ENCODE peak calls at places on chromosomes 16 and 17, in ten cellular contexts. One of them, this sample, is unnamed.

GRCh38 chr16:71360378-71360777 is 1.9 kb downstream of the CALB2 start:
- DNase-seq in uterus: no peak
- DNase-seq in spleen: no peak
- DNase-seq in tibial nerve: no peak
- DNase-seq in body of pancreas: no peak
- DNase-seq in upper lobe of left lung: no peak
- DNase-seq in sigmoid colon: no peak
- DNase-seq in IMR-90: peak; percentile 94
- DNase-seq in GM12878: no peak
- DNase-seq in Peyer's patch: no peak
- DNase-seq in this sample: no peak

GRCh38 chr17:10115536-10115932 is 82.9 kb downstream of the GAS7 start:
- DNase-seq in sigmoid colon: no peak
- DNase-seq in GM12878: no peak
- DNase-seq in uterus: no peak
- DNase-seq in IMR-90: no peak
- DNase-seq in upper lobe of left lung: no peak
- DNase-seq in spleen: no peak
- DNase-seq in Peyer's patch: no peak
- DNase-seq in body of pancreas: no peak
- DNase-seq in tibial nerve: no peak
- DNase-seq in this sample: no peak

GRCh38 chr17:45247429-45248131 is 14.3 kb downstream of the SPATA32 start:
- DNase-seq in sigmoid colon: peak; percentile 90
- DNase-seq in IMR-90: peak; percentile 90
- DNase-seq in spleen: peak; percentile 99
- DNase-seq in Peyer's patch: peak; percentile 99
- DNase-seq in tibial nerve: peak; percentile 56
- DNase-seq in uterus: peak; percentile 75
- DNase-seq in body of pancreas: peak; percentile 96
- DNase-seq in upper lobe of left lung: peak; percentile 99
- DNase-seq in GM12878: peak; percentile 78
- DNase-seq in this sample: peak; percentile 96

GRCh38 chr16:52863000-52863399 is 189.7 kb downstream of the CHD9NB start:
- DNase-seq in upper lobe of left lung: no peak
- DNase-seq in IMR-90: no peak
- DNase-seq in spleen: no peak
- DNase-seq in GM12878: no peak
- DNase-seq in body of pancreas: no peak
- DNase-seq in sigmoid colon: no peak
- DNase-seq in uterus: no peak
- DNase-seq in Peyer's patch: no peak
- DNase-seq in tibial nerve: no peak
- DNase-seq in this sample: no peak

GRCh38 chr16:13896543-13897182 is 23.3 kb upstream of the ERCC4 start:
- DNase-seq in uterus: no peak
- DNase-seq in upper lobe of left lung: no peak
- DNase-seq in GM12878: no peak
- DNase-seq in Peyer's patch: no peak
- DNase-seq in tibial nerve: no peak
- DNase-seq in body of pancreas: no peak
- DNase-seq in sigmoid colon: no peak
- DNase-seq in IMR-90: peak; percentile 6
- DNase-seq in spleen: no peak
- DNase-seq in this sample: no peak

GRCh38 chr17:45648642-45649041 is 135.5 kb upstream of the CRHR1 start:
- DNase-seq in sigmoid colon: no peak
- DNase-seq in tibial nerve: no peak
- DNase-seq in upper lobe of left lung: no peak
- DNase-seq in spleen: no peak
- DNase-seq in body of pancreas: no peak
- DNase-seq in uterus: no peak
- DNase-seq in IMR-90: no peak
- DNase-seq in GM12878: no peak
- DNase-seq in Peyer's patch: no peak
- DNase-seq in this sample: no peak

GRCh38 chr16:54193656-54194007 is 93.0 kb downstream of the IRX3 start:
- DNase-seq in uterus: peak; percentile 74
- DNase-seq in body of pancreas: peak; percentile 69
- DNase-seq in spleen: peak; percentile 83
- DNase-seq in sigmoid colon: peak; percentile 76
- DNase-seq in Peyer's patch: peak; percentile 58
- DNase-seq in upper lobe of left lung: peak; percentile 83
- DNase-seq in GM12878: peak; percentile 4
- DNase-seq in tibial nerve: peak; percentile 51
- DNase-seq in IMR-90: peak; percentile 25
- DNase-seq in this sample: peak; percentile 80

GRCh38 chr17:76700627-76701470 is 9.9 kb downstream of the MXRA7 start:
- DNase-seq in IMR-90: peak; percentile 93
- DNase-seq in tibial nerve: peak; percentile 43
- DNase-seq in sigmoid colon: peak; percentile 91
- DNase-seq in body of pancreas: no peak
- DNase-seq in upper lobe of left lung: no peak
- DNase-seq in Peyer's patch: no peak
- DNase-seq in spleen: no peak
- DNase-seq in GM12878: no peak
- DNase-seq in uterus: peak; percentile 77
- DNase-seq in this sample: no peak

GRCh38 chr17:31527606-31528005 is 136.1 kb downstream of the RAB11FIP4 start:
- DNase-seq in uterus: no peak
- DNase-seq in IMR-90: peak; percentile 55
- DNase-seq in Peyer's patch: no peak
- DNase-seq in sigmoid colon: no peak
- DNase-seq in spleen: peak; percentile 10
- DNase-seq in tibial nerve: no peak
- DNase-seq in upper lobe of left lung: no peak
- DNase-seq in body of pancreas: no peak
- DNase-seq in GM12878: no peak
- DNase-seq in this sample: no peak

GRCh38 chr17:4648741-4649140 is 7.3 kb upstream of the ALOX15 start:
- DNase-seq in Peyer's patch: no peak
- DNase-seq in IMR-90: no peak
- DNase-seq in upper lobe of left lung: no peak
- DNase-seq in tibial nerve: no peak
- DNase-seq in body of pancreas: no peak
- DNase-seq in GM12878: no peak
- DNase-seq in uterus: no peak
- DNase-seq in spleen: no peak
- DNase-seq in sigmoid colon: no peak
- DNase-seq in this sample: no peak

GRCh38 chr17:74296548-74296936 is 22.5 kb downstream of the DNAI2 start:
- DNase-seq in GM12878: no peak
- DNase-seq in body of pancreas: peak; percentile 61
- DNase-seq in sigmoid colon: peak; percentile 74
- DNase-seq in upper lobe of left lung: peak; percentile 67
- DNase-seq in uterus: peak; percentile 54
- DNase-seq in IMR-90: peak; percentile 38
- DNase-seq in spleen: no peak
- DNase-seq in tibial nerve: peak; percentile 43
- DNase-seq in Peyer's patch: no peak
- DNase-seq in this sample: no peak

GRCh38 chr16:85465328-85466307 is 147.5 kb upstream of the GSE1 start:
- DNase-seq in IMR-90: peak; percentile 76
- DNase-seq in spleen: no peak
- DNase-seq in tibial nerve: no peak
- DNase-seq in upper lobe of left lung: no peak
- DNase-seq in body of pancreas: no peak
- DNase-seq in GM12878: no peak
- DNase-seq in Peyer's patch: no peak
- DNase-seq in uterus: peak; percentile 75
- DNase-seq in sigmoid colon: no peak
- DNase-seq in this sample: peak; percentile 91

GRCh38 chr17:14997290-14997689 is 267.8 kb downstream of the PMP22 start:
- DNase-seq in upper lobe of left lung: no peak
- DNase-seq in IMR-90: no peak
- DNase-seq in spleen: no peak
- DNase-seq in body of pancreas: no peak
- DNase-seq in sigmoid colon: no peak
- DNase-seq in uterus: no peak
- DNase-seq in tibial nerve: no peak
- DNase-seq in Peyer's patch: no peak
- DNase-seq in GM12878: no peak
- DNase-seq in this sample: no peak

GRCh38 chr16:54077412-54077821 is 209.2 kb downstream of the IRX3 start:
- DNase-seq in tibial nerve: no peak
- DNase-seq in body of pancreas: no peak
- DNase-seq in upper lobe of left lung: no peak
- DNase-seq in GM12878: no peak
- DNase-seq in IMR-90: peak; percentile 81
- DNase-seq in sigmoid colon: no peak
- DNase-seq in spleen: no peak
- DNase-seq in Peyer's patch: no peak
- DNase-seq in uterus: no peak
- DNase-seq in this sample: no peak

GRCh38 chr17:37732313-37732712 is 12.5 kb downstream of the HNF1B start:
- DNase-seq in body of pancreas: no peak
- DNase-seq in IMR-90: no peak
- DNase-seq in uterus: no peak
- DNase-seq in upper lobe of left lung: no peak
- DNase-seq in spleen: no peak
- DNase-seq in Peyer's patch: no peak
- DNase-seq in GM12878: no peak
- DNase-seq in sigmoid colon: no peak
- DNase-seq in tibial nerve: no peak
- DNase-seq in this sample: no peak

GRCh38 chr17:80970044-80970761 is 21.4 kb upstream of the CHMP6 start:
- DNase-seq in Peyer's patch: no peak
- DNase-seq in tibial nerve: no peak
- DNase-seq in sigmoid colon: peak; percentile 88
- DNase-seq in IMR-90: no peak
- DNase-seq in GM12878: no peak
- DNase-seq in body of pancreas: no peak
- DNase-seq in uterus: peak; percentile 65
- DNase-seq in spleen: peak; percentile 89
- DNase-seq in upper lobe of left lung: no peak
- DNase-seq in this sample: no peak
- TF ChIP-seq POLR2A in Peyer's patch: no peak
- TF ChIP-seq POLR2A in tibial nerve: no peak
- TF ChIP-seq POLR2A in sigmoid colon: no peak
- TF ChIP-seq POLR2A in IMR-90: no peak
- TF ChIP-seq POLR2A in GM12878: no peak
- TF ChIP-seq POLR2A in body of pancreas: no peak
- TF ChIP-seq POLR2A in uterus: no peak
- TF ChIP-seq POLR2A in spleen: no peak
- TF ChIP-seq POLR2A in upper lobe of left lung: no peak
- TF ChIP-seq POLR2A in this sample: no peak

GRCh38 chr17:43546317-43547188 is at the start of gene ETV4:
- DNase-seq in IMR-90: peak; percentile 89
- DNase-seq in spleen: peak; percentile 95
- DNase-seq in tibial nerve: peak; percentile 83
- DNase-seq in GM12878: peak; percentile 55
- DNase-seq in uterus: peak; percentile 89
- DNase-seq in Peyer's patch: peak; percentile 93
- DNase-seq in body of pancreas: peak; percentile 87
- DNase-seq in upper lobe of left lung: peak; percentile 88
- DNase-seq in sigmoid colon: peak; percentile 93
- DNase-seq in this sample: peak; percentile 87

GRCh38 chr17:43542854-43543253 is 3.3 kb downstream of the ETV4 start:
- DNase-seq in body of pancreas: no peak
- DNase-seq in tibial nerve: no peak
- DNase-seq in Peyer's patch: no peak
- DNase-seq in spleen: no peak
- DNase-seq in sigmoid colon: no peak
- DNase-seq in upper lobe of left lung: no peak
- DNase-seq in uterus: no peak
- DNase-seq in GM12878: no peak
- DNase-seq in IMR-90: no peak
- DNase-seq in this sample: no peak

GRCh38 chr17:43543300-43543699 is 2.8 kb downstream of the ETV4 start:
- DNase-seq in IMR-90: peak; percentile 19
- DNase-seq in upper lobe of left lung: no peak
- DNase-seq in uterus: no peak
- DNase-seq in sigmoid colon: no peak
- DNase-seq in Peyer's patch: no peak
- DNase-seq in GM12878: no peak
- DNase-seq in body of pancreas: no peak
- DNase-seq in spleen: no peak
- DNase-seq in tibial nerve: no peak
- DNase-seq in this sample: no peak

GRCh38 chr17:43545383-43545632 is 832 bp downstream of the ETV4 start:
- DNase-seq in IMR-90: peak; percentile 18
- DNase-seq in GM12878: no peak
- DNase-seq in Peyer's patch: peak; percentile 70
- DNase-seq in sigmoid colon: no peak
- DNase-seq in upper lobe of left lung: peak; percentile 22
- DNase-seq in body of pancreas: peak; percentile 35
- DNase-seq in tibial nerve: no peak
- DNase-seq in uterus: peak; percentile 26
- DNase-seq in spleen: peak; percentile 77
- DNase-seq in this sample: no peak

GRCh38 chr17:43543771-43544575 is 2.2 kb downstream of the ETV4 start:
- DNase-seq in upper lobe of left lung: no peak
- DNase-seq in body of pancreas: no peak
- DNase-seq in sigmoid colon: no peak
- DNase-seq in Peyer's patch: no peak
- DNase-seq in tibial nerve: no peak
- DNase-seq in IMR-90: no peak
- DNase-seq in uterus: no peak
- DNase-seq in spleen: no peak
- DNase-seq in GM12878: no peak
- DNase-seq in this sample: no peak
- H3K27ac ChIP-seq in upper lobe of left lung: no peak overlapping the region
- H3K27ac ChIP-seq in body of pancreas: peak overlapping the region; percentile 84
- H3K27ac ChIP-seq in sigmoid colon: no peak overlapping the region
- H3K27ac ChIP-seq in Peyer's patch: no peak overlapping the region
- H3K27ac ChIP-seq in tibial nerve: no peak overlapping the region
- H3K27ac ChIP-seq in IMR-90: peak overlapping the region; percentile 3
- H3K27ac ChIP-seq in uterus: no peak overlapping the region
- H3K27ac ChIP-seq in spleen: no peak overlapping the region
- H3K27ac ChIP-seq in GM12878: no peak overlapping the region
- H3K27ac ChIP-seq in this sample: no peak overlapping the region

GRCh38 chr16:68149596-68149995 is 64.4 kb downstream of the NFATC3 start:
- DNase-seq in upper lobe of left lung: no peak
- DNase-seq in Peyer's patch: no peak
- DNase-seq in tibial nerve: no peak
- DNase-seq in body of pancreas: no peak
- DNase-seq in uterus: no peak
- DNase-seq in spleen: no peak
- DNase-seq in sigmoid colon: no peak
- DNase-seq in GM12878: no peak
- DNase-seq in IMR-90: no peak
- DNase-seq in this sample: no peak
- H3K36me3 ChIP-seq in upper lobe of left lung: peaks cover 11% of the 10 kb centered on the region
- H3K36me3 ChIP-seq in Peyer's patch: no peaks in the 10 kb centered on the region
- H3K36me3 ChIP-seq in tibial nerve: peaks cover 10% of the 10 kb centered on the region
- H3K36me3 ChIP-seq in body of pancreas: no peaks in the 10 kb centered on the region
- H3K36me3 ChIP-seq in uterus: no peaks in the 10 kb centered on the region
- H3K36me3 ChIP-seq in spleen: peaks cover 34% of the 10 kb centered on the region
- H3K36me3 ChIP-seq in sigmoid colon: no peaks in the 10 kb centered on the region
- H3K36me3 ChIP-seq in GM12878: no peaks in the 10 kb centered on the region
- H3K36me3 ChIP-seq in IMR-90: no peaks in the 10 kb centered on the region
- H3K36me3 ChIP-seq in this sample: no peaks in the 10 kb centered on the region

DNA sequence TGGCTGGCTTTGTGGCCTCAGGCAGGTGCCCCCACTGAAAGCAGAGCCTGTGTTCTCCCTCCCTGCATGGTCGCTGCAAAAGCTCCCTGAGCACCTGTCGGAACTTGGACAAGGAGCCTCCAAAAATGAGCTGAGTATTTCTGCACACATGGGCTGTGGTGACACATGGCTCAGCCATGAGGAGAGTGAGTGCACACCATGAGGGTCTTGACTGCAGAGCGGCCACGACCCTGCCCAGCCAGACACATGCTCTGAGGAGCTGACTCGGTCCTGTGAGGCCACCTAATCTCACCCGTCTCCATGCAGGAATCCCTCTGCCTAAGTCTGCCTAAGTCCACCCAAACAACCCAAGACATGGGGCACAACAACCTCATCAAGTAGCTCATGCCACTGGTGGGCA is 128.9 kb downstream of the DYNLRB2 start:
- DNase-seq in spleen: no peak
- DNase-seq in body of pancreas: no peak
- DNase-seq in upper lobe of left lung: no peak
- DNase-seq in GM12878: no peak
- DNase-seq in uterus: no peak
- DNase-seq in tibial nerve: no peak
- DNase-seq in Peyer's patch: no peak
- DNase-seq in sigmoid colon: no peak
- DNase-seq in IMR-90: no peak
- DNase-seq in this sample: no peak
- TF ChIP-seq POLR2A in spleen: no peak
- TF ChIP-seq POLR2A in body of pancreas: no peak
- TF ChIP-seq POLR2A in upper lobe of left lung: no peak
- TF ChIP-seq POLR2A in GM12878: no peak
- TF ChIP-seq POLR2A in uterus: no peak
- TF ChIP-seq POLR2A in tibial nerve: no peak
- TF ChIP-seq POLR2A in Peyer's patch: no peak
- TF ChIP-seq POLR2A in sigmoid colon: no peak
- TF ChIP-seq POLR2A in IMR-90: no peak
- TF ChIP-seq POLR2A in this sample: no peak

This sample was measured in right lobe of liver.